ENCODE peak calls at places on chromosomes 11 and 22, in five cellular contexts. Q, C, P, F and V are unnamed samples.

GRCh38 chr11:76771446-76772099 is 11.6 kb upstream of the TSKU start:
- DNase-seq in P (no peak), Q (no peak), F (no peak), C (no peak), V (no peak)

GRCh38 chr11:134905513-134905912 is 493.5 kb upstream of the B3GAT1 start:
- DNase-seq in C (no peak), P (no peak), Q (no peak), F (no peak), V (no peak)

GRCh38 chr11:124837491-124837856 is 27.8 kb upstream of the ROBO3 start:
- DNase-seq in Q (no peak), C (peak; percentile 79), F (peak; percentile 15), P (no peak), V (no peak)

GRCh38 chr22:38728899-38729796 is 23.4 kb downstream of the GTPBP1 start:
- DNase-seq in P (no peak), Q (no peak), F (no peak), C (no peak), V (no peak)

GRCh38 chr11:2777871-2778629 is 78.3 kb upstream of the KCNQ1OT1 start:
- DNase-seq in P (peak; percentile 8), Q (no peak), C (no peak), F (no peak), V (peak; percentile 17)

GRCh38 chr11:85052636-85053035 is 574.5 kb downstream of the DLG2 start:
- DNase-seq in P (no peak), F (no peak), C (no peak), Q (no peak), V (no peak)

GRCh38 chr11:130088909-130089668 is 19.4 kb downstream of the APLP2 start:
- DNase-seq in C (no peak), Q (no peak), F (no peak), P (no peak), V (no peak)

GRCh38 chr11:109939176-109939810 is 153.9 kb upstream of the ZC3H12C start:
- DNase-seq in P (no peak), F (no peak), Q (no peak), C (peak; percentile 86), V (no peak)

GRCh38 chr22:31179345-31179744 is 19.4 kb downstream of the RNF185 start:
- DNase-seq in Q (no peak), F (no peak), P (no peak), C (no peak), V (no peak)

GRCh38 chr11:110763249-110764011 is 51.2 kb upstream of the ARHGAP20 start:
- DNase-seq in Q (no peak), P (no peak), C (no peak), F (no peak), V (no peak)

GRCh38 chr11:8384199-8384821 is 120.6 kb upstream of the LMO1 start:
- DNase-seq in F (no peak), C (peak; percentile 10), P (no peak), Q (no peak), V (no peak)

GRCh38 chr11:68690671-68691401 is 6.5 kb downstream of the GAL start:
- DNase-seq in F (peak; percentile 33), C (no peak), P (no peak), Q (no peak), V (no peak)

GRCh38 chr11:47552086-47552580 is 799 bp downstream of the CELF1 start:
- DNase-seq in C (peak; percentile 53), P (peak; percentile 23), Q (peak; percentile 15), F (peak; percentile 45), V (peak; percentile 8)

GRCh38 chr22:26709617-26710390 is 52.4 kb downstream of the MIAT start:
- DNase-seq in Q (no peak), F (no peak), C (no peak), P (no peak), V (no peak)

GRCh38 chr22:45908961-45909360 is 68.0 kb downstream of the WNT7B start:
- DNase-seq in P (no peak), Q (no peak), C (no peak), F (no peak), V (no peak)

GRCh38 chr11:122869622-122870021 is 12.9 kb upstream of the JHY start:
- DNase-seq in C (no peak), F (no peak), Q (no peak), P (no peak), V (no peak)

GRCh38 chr11:119702261-119702591 is 26.8 kb downstream of the NECTIN1 start:
- DNase-seq in C (no peak), P (no peak), F (no peak), Q (no peak), V (no peak)

GRCh38 chr11:68037481-68038225 is 1.2 kb upstream of the TCIRG1 start:
- DNase-seq in P (no peak), C (no peak), F (no peak), Q (no peak), V (no peak)

GRCh38 chr22:25759825-25760231 is 17.8 kb downstream of the MYO18B start:
- DNase-seq in Q (no peak), C (peak; percentile 81), F (no peak), P (no peak), V (no peak)

GRCh38 chr11:119419834-119420492 is 3.0 kb downstream of the THY1 start:
- DNase-seq in C (no peak), F (no peak), Q (no peak), P (no peak), V (no peak)

GRCh38 chr11:15893080-15893492 is 463.3 kb downstream of the SOX6 start:
- DNase-seq in C (no peak), P (no peak), F (no peak), Q (no peak), V (no peak)

GRCh38 chr11:86374586-86374985 is at the start of gene CCDC81:
- DNase-seq in C (no peak), F (no peak), P (peak; percentile 12), Q (no peak), V (no peak)

GRCh38 chr22:20402960-20403778 is 9.2 kb downstream of the ZNF74 start:
- DNase-seq in P (no peak), C (no peak), F (no peak), Q (no peak), V (no peak)

GRCh38 chr22:19696504-19697276 is 17.6 kb upstream of the SEPTIN5 start:
- DNase-seq in P (no peak), Q (no peak), C (no peak), F (no peak), V (no peak)

GRCh38 chr11:45879803-45880685 is 5.4 kb upstream of the MAPK8IP1 start:
- DNase-seq in C (peak; percentile 42), Q (no peak), F (no peak), P (no peak), V (no peak)

GRCh38 chr22:22431271-22432220 is 77.0 kb downstream of the ZNF280B start:
- DNase-seq in P (peak; percentile 51), Q (peak; percentile 45), F (peak; percentile 78), C (peak; percentile 66), V (peak; percentile 27)

GRCh38 chr11:10498022-10498400 is 42.9 kb downstream of the AMPD3 start:
- DNase-seq in Q (no peak), P (no peak), C (no peak), F (no peak), V (no peak)

GRCh38 chr11:71283960-71284359 is 31.6 kb upstream of the SHANK2 start:
- DNase-seq in C (no peak), Q (no peak), F (no peak), P (peak; percentile 65), V (no peak)

GRCh38 chr11:60085909-60086308 is 2.6 kb upstream of the MS4A2 start:
- DNase-seq in F (no peak), Q (no peak), P (no peak), C (no peak), V (no peak)

GRCh38 chr22:44200855-44201550 is 20.3 kb downstream of the PARVG start:
- DNase-seq in C (no peak), F (no peak), P (no peak), Q (no peak), V (no peak)

GRCh38 chr11:118152552-118153471 is at the start of gene SCN4B:
- DNase-seq in Q (no peak), C (no peak), F (peak; percentile 47), P (peak; percentile 53), V (no peak)

GRCh38 chr22:19291218-19291579 is 320 bp downstream of the CLTCL1 start:
- DNase-seq in C (peak; percentile 54), F (peak; percentile 43), Q (peak; percentile 8), P (peak; percentile 50), V (no peak)

GRCh38 chr22:36977401-36977861 is 41.8 kb downstream of the TST start:
- DNase-seq in Q (peak; percentile 81), C (no peak), F (peak; percentile 89), P (peak; percentile 59), V (peak; percentile 69)

GRCh38 chr11:15944460-15944859 is 411.9 kb downstream of the SOX6 start:
- DNase-seq in Q (no peak), C (no peak), F (no peak), P (no peak), V (no peak)

GRCh38 chr11:62974848-62975522 is 9.8 kb downstream of the SLC22A6 start:
- DNase-seq in P (no peak), C (no peak), F (peak; percentile 40), Q (peak; percentile 4), V (no peak)